ENCODE peak calls at places on chromosomes 16 and 17, in six cellular contexts. Y, F, N, K, H and Z are unnamed samples.

GRCh38 chr16:58028541-58029070 is 3.1 kb downstream of the MMP15 start:
- DNase-seq in K (no peak), N (no peak), H (no peak), F (no peak), Y (no peak), Z (no peak)

GRCh38 chr17:36001862-36002603 is 680 bp upstream of the CCL15 start:
- DNase-seq in Y (no peak), H (no peak), N (no peak), F (no peak), K (no peak), Z (no peak)

GRCh38 chr17:5325851-5326250 is 43.8 kb downstream of the RABEP1 start:
- DNase-seq in F (no peak), K (no peak), Y (no peak), H (no peak), N (no peak), Z (no peak)

GRCh38 chr17:57939797-57940196 is 15.4 kb downstream of the CUEDC1 start:
- DNase-seq in N (peak), F (no peak), H (peak), K (no peak), Y (no peak), Z (no peak)

GRCh38 chr16:57304169-57305061 is 19.9 kb upstream of the PLLP start:
- DNase-seq in F (no peak), H (peak), Y (no peak), N (no peak), K (no peak), Z (peak)

GRCh38 chr17:5781236-5781927 is 197.1 kb upstream of the NLRP1 start:
- DNase-seq in H (no peak), F (peak), N (no peak), K (no peak), Y (no peak), Z (no peak)

GRCh38 chr17:38341035-38341721 is 2.6 kb downstream of the GPR179 start:
- DNase-seq in F (peak), K (no peak), N (no peak), Y (no peak), H (peak), Z (no peak)

GRCh38 chr17:82287849-82288601 is 14.5 kb upstream of the CSNK1D start:
- DNase-seq in N (no peak), F (no peak), H (peak), Y (no peak), K (no peak), Z (peak)

GRCh38 chr16:180921-181667 is 835 bp downstream of the HBQ1 start:
- DNase-seq in K (no peak), Y (peak), N (peak), F (peak), H (peak), Z (peak)

GRCh38 chr17:78449983-78450382 is 71.5 kb downstream of the PGS1 start:
- DNase-seq in H (no peak), Y (no peak), K (no peak), F (no peak), N (no peak), Z (no peak)

GRCh38 chr17:20059728-20060188 is 50.6 kb downstream of the SPECC1 start:
- DNase-seq in K (no peak), F (no peak), N (no peak), H (peak), Y (no peak), Z (peak)